ENCODE peak calls at places on chromosomes 16 and 17, in five cellular contexts. One of them, this sample, is unnamed.

GRCh38 chr16:29662729-29663019 is 373 bp upstream of the SPN start:
- DNase-seq in Daoy: no peak
- DNase-seq in stimulated activated CD8-positive, alpha-beta memory T cell treated with anti-CD3 and anti-CD28 coated beads, Interleukin-4, amount 100 ng/mL, for 1 hour: no peak
- DNase-seq in CD8-positive, alpha-beta memory T cell: peak; percentile 63
- DNase-seq in frontal cortex: no peak
- DNase-seq in this sample: no peak

GRCh38 chr17:16349461-16349860 is 3.8 kb downstream of the CENPV start:
- DNase-seq in frontal cortex: no peak
- DNase-seq in Daoy: no peak
- DNase-seq in stimulated activated CD8-positive, alpha-beta memory T cell treated with anti-CD3 and anti-CD28 coated beads, Interleukin-4, amount 100 ng/mL, for 1 hour: no peak
- DNase-seq in CD8-positive, alpha-beta memory T cell: no peak
- DNase-seq in this sample: no peak

GRCh38 chr16:87173294-87173883 is 143.8 kb downstream of the C16orf95 start:
- DNase-seq in frontal cortex: no peak
- DNase-seq in Daoy: peak; percentile 52
- DNase-seq in CD8-positive, alpha-beta memory T cell: no peak
- DNase-seq in stimulated activated CD8-positive, alpha-beta memory T cell treated with anti-CD3 and anti-CD28 coated beads, Interleukin-4, amount 100 ng/mL, for 1 hour: no peak
- DNase-seq in this sample: no peak

GRCh38 chr16:23424292-23424958 is 28.6 kb downstream of the COG7 start:
- DNase-seq in Daoy: peak; percentile 41
- DNase-seq in CD8-positive, alpha-beta memory T cell: no peak
- DNase-seq in stimulated activated CD8-positive, alpha-beta memory T cell treated with anti-CD3 and anti-CD28 coated beads, Interleukin-4, amount 100 ng/mL, for 1 hour: no peak
- DNase-seq in frontal cortex: no peak
- DNase-seq in this sample: peak; percentile 92

GRCh38 chr17:9274119-9274445 is 252.8 kb downstream of the NTN1 start:
- DNase-seq in Daoy: no peak
- DNase-seq in stimulated activated CD8-positive, alpha-beta memory T cell treated with anti-CD3 and anti-CD28 coated beads, Interleukin-4, amount 100 ng/mL, for 1 hour: no peak
- DNase-seq in CD8-positive, alpha-beta memory T cell: no peak
- DNase-seq in frontal cortex: no peak
- DNase-seq in this sample: no peak

GRCh38 chr16:4510131-4510530 is 28.4 kb downstream of the CDIP1 start:
- DNase-seq in stimulated activated CD8-positive, alpha-beta memory T cell treated with anti-CD3 and anti-CD28 coated beads, Interleukin-4, amount 100 ng/mL, for 1 hour: no peak
- DNase-seq in Daoy: no peak
- DNase-seq in frontal cortex: no peak
- DNase-seq in CD8-positive, alpha-beta memory T cell: no peak
- DNase-seq in this sample: no peak

GRCh38 chr16:2159052-2159838 is 3.7 kb downstream of the TRAF7 start:
- DNase-seq in frontal cortex: peak; percentile 61
- DNase-seq in Daoy: peak; percentile 45
- DNase-seq in stimulated activated CD8-positive, alpha-beta memory T cell treated with anti-CD3 and anti-CD28 coated beads, Interleukin-4, amount 100 ng/mL, for 1 hour: no peak
- DNase-seq in CD8-positive, alpha-beta memory T cell: no peak
- DNase-seq in this sample: peak; percentile 39

GRCh38 chr17:82370471-82371332 is 863 bp upstream of the UTS2R start:
- DNase-seq in CD8-positive, alpha-beta memory T cell: no peak
- DNase-seq in Daoy: no peak
- DNase-seq in frontal cortex: no peak
- DNase-seq in stimulated activated CD8-positive, alpha-beta memory T cell treated with anti-CD3 and anti-CD28 coated beads, Interleukin-4, amount 100 ng/mL, for 1 hour: no peak
- DNase-seq in this sample: no peak

GRCh38 chr17:61326330-61326729 is 73.3 kb upstream of the TBX2 start:
- DNase-seq in frontal cortex: no peak
- DNase-seq in CD8-positive, alpha-beta memory T cell: no peak
- DNase-seq in stimulated activated CD8-positive, alpha-beta memory T cell treated with anti-CD3 and anti-CD28 coated beads, Interleukin-4, amount 100 ng/mL, for 1 hour: no peak
- DNase-seq in Daoy: no peak
- DNase-seq in this sample: no peak

This sample was measured in MCF 10A.